ENCODE peak calls at places on chromosomes 6 and 20, in five cellular contexts. I, S, H, E and U are unnamed samples.

GRCh38 chr6:38673397-38674165 is 29.4 kb downstream of the GLO1 start:
- DNase-seq in I (no peak), S (no peak), H (no peak), E (no peak), U (no peak)

GRCh38 chr20:62308102-62308822 is 5.5 kb downstream of the ADRM1 start:
- DNase-seq in I (no peak), S (no peak), H (peak), E (no peak), U (peak)

GRCh38 chr20:8147476-8147875 is 15.4 kb downstream of the PLCB1 start:
- DNase-seq in I (no peak), S (no peak), H (no peak), E (no peak), U (no peak)

GRCh38 chr20:35849726-35850125 is 77.9 kb downstream of the PHF20 start:
- DNase-seq in I (no peak), S (no peak), H (no peak), E (no peak), U (no peak)

GRCh38 chr6:27502508-27503435 is 29.9 kb upstream of the ZNF184 start:
- DNase-seq in I (peak), S (peak), H (no peak), E (peak), U (no peak)

GRCh38 chr6:2355155-2355554 is 109.8 kb upstream of the GMDS start:
- DNase-seq in I (no peak), S (no peak), H (no peak), E (no peak), U (no peak)

GRCh38 chr6:116405147-116405546 is 34.4 kb downstream of the DSE start:
- DNase-seq in I (no peak), S (no peak), H (peak), E (peak), U (no peak)

GRCh38 chr20:58612021-58612700 is 38.9 kb upstream of the STX16 start:
- DNase-seq in I (no peak), S (no peak), H (no peak), E (no peak), U (peak)

GRCh38 chr20:8518878-8519277 is 386.8 kb downstream of the PLCB1 start:
- DNase-seq in I (no peak), S (no peak), H (no peak), E (no peak), U (no peak)

GRCh38 chr6:16267428-16268263 is 29.3 kb downstream of the GMPR start:
- DNase-seq in I (no peak), S (no peak), H (no peak), E (no peak), U (no peak)

GRCh38 chr6:144582939-144583613 is 297.9 kb downstream of the UTRN start:
- DNase-seq in I (no peak), S (no peak), H (peak), E (no peak), U (no peak)

GRCh38 chr6:16514249-16514648 is 247.0 kb downstream of the ATXN1 start:
- DNase-seq in I (no peak), S (peak), H (peak), E (peak), U (peak)

GRCh38 chr20:61953789-61954125 is 111.9 kb downstream of the TAF4 start:
- DNase-seq in I (no peak), S (no peak), H (no peak), E (no peak), U (no peak)

GRCh38 chr20:8331740-8332412 is 199.8 kb downstream of the PLCB1 start:
- DNase-seq in I (no peak), S (peak), H (no peak), E (peak), U (peak)

GRCh38 chr20:10763117-10763516 is 89.3 kb upstream of the JAG1 start:
- DNase-seq in I (no peak), S (peak), H (no peak), E (no peak), U (peak)

GRCh38 chr6:137362878-137363804 is 131.1 kb downstream of the OLIG3 start:
- DNase-seq in I (no peak), S (no peak), H (peak), E (no peak), U (no peak)

GRCh38 chr20:56442381-56443365 is 25.8 kb upstream of the RTF2 start:
- DNase-seq in I (no peak), S (no peak), H (no peak), E (no peak), U (no peak)

GRCh38 chr6:29005183-29005885 is at the start of gene ZNF311:
- DNase-seq in I (no peak), S (peak), H (peak), E (peak), U (peak)

GRCh38 chr6:22732186-22732970 is 163.0 kb downstream of the HDGFL1 start:
- DNase-seq in I (no peak), S (peak), H (no peak), E (peak), U (no peak)

GRCh38 chr6:81865712-81866111 is 113.2 kb upstream of the TENT5A start:
- DNase-seq in I (no peak), S (peak), H (no peak), E (peak), U (peak)

GRCh38 chr20:57660510-57661199 is 40.4 kb upstream of the ZBP1 start:
- DNase-seq in I (no peak), S (no peak), H (no peak), E (no peak), U (peak)

GRCh38 chr6:44828780-44829179 is 441.3 kb downstream of the CDC5L start:
- DNase-seq in I (no peak), S (no peak), H (no peak), E (no peak), U (no peak)

GRCh38 chr6:43124481-43124880 is 46.6 kb upstream of the SRF start:
- DNase-seq in I (no peak), S (no peak), H (no peak), E (no peak), U (no peak)

GRCh38 chr6:20817806-20818320 is 283.6 kb downstream of the CDKAL1 start:
- DNase-seq in I (no peak), S (no peak), H (no peak), E (peak), U (no peak)

GRCh38 chr6:37338745-37339255 is 15.0 kb upstream of the RNF8 start:
- DNase-seq in I (no peak), S (no peak), H (no peak), E (no peak), U (no peak)

GRCh38 chr6:105791569-105792318 is 294.4 kb upstream of the PRDM1 start:
- DNase-seq in I (no peak), S (no peak), H (no peak), E (peak), U (no peak)

GRCh38 chr20:31674895-31675827 is 37.4 kb downstream of the COX4I2 start:
- DNase-seq in I (peak), S (peak), H (peak), E (peak), U (peak)

GRCh38 chr6:27426045-27426620 is 37.6 kb downstream of the ZNF391 start:
- DNase-seq in I (no peak), S (no peak), H (no peak), E (no peak), U (no peak)

GRCh38 chr20:1626528-1627192 is 6.9 kb upstream of the SIRPB1 start:
- DNase-seq in I (no peak), S (no peak), H (no peak), E (no peak), U (no peak)

GRCh38 chr6:42221546-42221945 is 3.9 kb upstream of the MRPS10 start:
- DNase-seq in I (no peak), S (no peak), H (no peak), E (no peak), U (no peak)

GRCh38 chr6:11876934-11877433 is 98.4 kb upstream of the ADTRP start:
- DNase-seq in I (no peak), S (no peak), H (no peak), E (no peak), U (no peak)

GRCh38 chr20:22402990-22403859 is 181.1 kb downstream of the FOXA2 start:
- DNase-seq in I (peak), S (no peak), H (no peak), E (no peak), U (no peak)

GRCh38 chr20:48489046-48489463 is 338.7 kb downstream of the PREX1 start:
- DNase-seq in I (no peak), S (no peak), H (no peak), E (no peak), U (peak)

GRCh38 chr6:91566467-91566866 is 979.6 kb upstream of the MAP3K7 start:
- DNase-seq in I (no peak), S (no peak), H (no peak), E (peak), U (no peak)